ENCODE peak calls at places on chromosome 9, in four cellular contexts. L is A549, Q is GM12878, E is IMR-90. C is an unnamed sample.

GRCh38 chr9:138115506-138115905 is 237.9 kb downstream of the CACNA1B start:
- DNase-seq in L (no peak), Q (no peak), E (no peak), C (no peak)

GRCh38 chr9:82679488-82679887 is 383.5 kb downstream of the RASEF start:
- DNase-seq in L (no peak), Q (no peak), E (no peak), C (no peak)

GRCh38 chr9:99431103-99431502 is 209.0 kb downstream of the SEC61B start:
- DNase-seq in L (no peak), Q (no peak), E (peak), C (no peak)

GRCh38 chr9:120531683-120532300 is 48.2 kb downstream of the CDK5RAP2 start:
- DNase-seq in L (peak), Q (no peak), E (peak), C (no peak)

GRCh38 chr9:130570200-130570599 is 9.2 kb upstream of the FUBP3 start:
- DNase-seq in L (no peak), Q (no peak), E (peak), C (no peak)

GRCh38 chr9:76610009-76610352 is 151.0 kb downstream of the GCNT1 start:
- DNase-seq in L (no peak), Q (no peak), E (peak), C (no peak)

GRCh38 chr9:9412241-9412640 is 1200.6 kb downstream of the PTPRD start:
- DNase-seq in L (no peak), Q (no peak), E (no peak), C (no peak)

GRCh38 chr9:32456564-32456963 is 69.4 kb downstream of the RIGI start:
- DNase-seq in L (no peak), Q (no peak), E (no peak), C (no peak)

GRCh38 chr9:113151696-113152630 is 1.2 kb downstream of the SLC31A2 start:
- DNase-seq in L (no peak), Q (no peak), E (no peak), C (no peak)

GRCh38 chr9:125878241-125878640 is 131.1 kb downstream of the PBX3 start:
- DNase-seq in L (no peak), Q (no peak), E (no peak), C (no peak)

GRCh38 chr9:95341262-95342011 is 23.9 kb upstream of the FANCC start:
- DNase-seq in L (no peak), Q (no peak), E (peak), C (no peak)

GRCh38 chr9:571066-571465 is 270.4 kb upstream of the DMRT1 start:
- DNase-seq in L (no peak), Q (no peak), E (no peak), C (no peak)
- TF ChIP-seq ELK1 in L (no peak), Q (no peak), E (no peak), C (no peak)

GRCh38 chr9:561430-561829 is 280.1 kb upstream of the DMRT1 start:
- DNase-seq in L (no peak), Q (no peak), E (no peak), C (no peak)
- TF ChIP-seq ELK1 in L (no peak), Q (no peak), E (no peak), C (no peak)

GRCh38 chr9:91642771-91643170 is 219.1 kb upstream of the NFIL3 start:
- DNase-seq in L (no peak), Q (no peak), E (no peak), C (no peak)
- TF ChIP-seq ELK1 in L (no peak), Q (no peak), E (no peak), C (no peak)

GRCh38 chr9:111740739-111741138 is 54.0 kb downstream of the SHOC1 start:
- DNase-seq in L (no peak), Q (no peak), E (no peak), C (peak)
- TF ChIP-seq ELK1 in L (no peak), Q (no peak), E (no peak), C (no peak)

GRCh38 chr9:89116064-89116817 is 62.4 kb downstream of the SHC3 start:
- DNase-seq in L (no peak), Q (no peak), E (peak), C (no peak)
- TF ChIP-seq ELK1 in L (no peak), Q (no peak), E (no peak), C (no peak)